ENCODE peak calls at places on chromosomes 4 and X, in five cellular contexts. C is NCI-H187 treated with DMSO at 0.1 percent for 48 hours, S is tibial nerve, F is GM19239, B is HFF-Myc. X is an unnamed sample.

GRCh38 chrX:17968367-17968766 is 107.3 kb upstream of the RAI2 start:
- DNase-seq in C (peak), S (no peak), F (no peak), B (no peak), X (no peak)

GRCh38 chr4:140330311-140330900 is 43.0 kb upstream of the SCOC start:
- DNase-seq in C (no peak), S (no peak), F (no peak), B (peak), X (no peak)

GRCh38 chrX:153700967-153701366 is 13.2 kb downstream of the SLC6A8 start:
- DNase-seq in C (no peak), S (no peak), F (no peak), B (no peak), X (no peak)

GRCh38 chrX:19616959-19617358 is 101.7 kb upstream of the MAP3K15 start:
- DNase-seq in C (no peak), S (no peak), F (no peak), B (no peak), X (no peak)

GRCh38 chrX:143648705-143649104 is 12.8 kb upstream of the SLITRK4 start:
- DNase-seq in C (no peak), S (no peak), F (no peak), B (no peak), X (no peak)

GRCh38 chrX:123731258-123731986 is 1.4 kb downstream of the THOC2 start:
- DNase-seq in C (no peak), S (no peak), F (no peak), B (no peak), X (no peak)

GRCh38 chr4:76708986-76709385 is 189.0 kb downstream of the SOWAHB start:
- DNase-seq in C (no peak), S (no peak), F (no peak), B (no peak), X (peak)

GRCh38 chr4:3226467-3226866 is 22.5 kb upstream of the MSANTD1 start:
- DNase-seq in C (no peak), S (no peak), F (no peak), B (no peak), X (no peak)

GRCh38 chr4:112058433-112058832 is 86.8 kb upstream of the FAM241A start:
- DNase-seq in C (no peak), S (no peak), F (no peak), B (no peak), X (no peak)

GRCh38 chrX:24034485-24034884 is 7.5 kb upstream of the KLHL15 start:
- DNase-seq in C (no peak), S (no peak), F (no peak), B (no peak), X (peak)

GRCh38 chrX:7083468-7084396 is 63.8 kb upstream of the STS start:
- DNase-seq in C (no peak), S (no peak), F (no peak), B (peak), X (no peak)

GRCh38 chrX:44303119-44303518 is 40.4 kb downstream of the EFHC2 start:
- DNase-seq in C (no peak), S (no peak), F (no peak), B (no peak), X (no peak)

GRCh38 chr4:71860643-71861042 is 76.8 kb upstream of the GC start:
- DNase-seq in C (no peak), S (no peak), F (no peak), B (no peak), X (no peak)

GRCh38 chrX:119655125-119655524 is 37.8 kb downstream of the SEPTIN6 start:
- DNase-seq in C (no peak), S (no peak), F (no peak), B (peak), X (no peak)

GRCh38 chr4:27178066-27178465 is 317.4 kb downstream of the STIM2 start:
- DNase-seq in C (no peak), S (no peak), F (no peak), B (no peak), X (no peak)

GRCh38 chrX:134418317-134419113 is 41.5 kb upstream of the HPRT1 start:
- DNase-seq in C (no peak), S (no peak), F (no peak), B (no peak), X (no peak)

GRCh38 chr4:109701566-109702399 is 1.5 kb downstream of the CASP6 start:
- DNase-seq in C (no peak), S (no peak), F (no peak), B (no peak), X (no peak)

GRCh38 chr4:109574443-109574850 is 14.4 kb downstream of the MCUB start:
- DNase-seq in C (no peak), S (no peak), F (no peak), B (no peak), X (peak)

GRCh38 chrX:140503230-140503585 is 1.7 kb downstream of the SOX3 start:
- DNase-seq in C (no peak), S (no peak), F (no peak), B (no peak), X (no peak)

GRCh38 chr4:147578057-147578476 is 39.1 kb upstream of the TMEM184C start:
- DNase-seq in C (no peak), S (no peak), F (no peak), B (peak), X (no peak)

GRCh38 chr4:121192500-121192899 is 28.4 kb upstream of the TNIP3 start:
- DNase-seq in C (no peak), S (no peak), F (no peak), B (no peak), X (no peak)

GRCh38 chr4:140176735-140177134 is 22.8 kb upstream of the MAML3 start:
- DNase-seq in C (no peak), S (no peak), F (no peak), B (peak), X (no peak)